ENCODE peak calls at places on chromosomes 5 and 9, in eight cellular contexts. R is GM12891, O is breast epithelium, E is ovary, V is uterus, C is K562, W is A549, X is tibial nerve. J is an unnamed sample.
A peak's percentile ranks its signal among the peaks of the same experiment; 100 is the strongest.

GRCh38 chr5:6377582-6378127 is 692 bp downstream of the MED10 start:
- DNase-seq in R (no peak), O (no peak), E (no peak), V (no peak), C (no peak), W (no peak), X (no peak), J (no peak)

GRCh38 chr5:132830436-132831094 is at the start of gene SHROOM1:
- DNase-seq in R (peak; percentile 73), O (no peak), E (peak; percentile 51), V (peak; percentile 59), C (peak; percentile 90), W (peak; percentile 49), X (no peak), J (peak; percentile 50)

GRCh38 chr5:103587185-103587748 is 24.7 kb upstream of the NUDT12 start:
- DNase-seq in R (no peak), O (no peak), E (no peak), V (no peak), C (no peak), W (no peak), X (no peak), J (no peak)

GRCh38 chr9:10921671-10922070 is 308.9 kb upstream of the PTPRD start:
- DNase-seq in R (no peak), O (no peak), E (no peak), V (no peak), C (no peak), W (no peak), X (no peak), J (no peak)

GRCh38 chr9:17402309-17402708 is 176.6 kb upstream of the SH3GL2 start:
- DNase-seq in R (no peak), O (no peak), E (no peak), V (no peak), C (no peak), W (no peak), X (no peak), J (peak; percentile 69)

GRCh38 chr5:118883396-118883795 is 105.0 kb downstream of the DTWD2 start:
- DNase-seq in R (no peak), O (no peak), E (no peak), V (no peak), C (no peak), W (no peak), X (no peak), J (no peak)

GRCh38 chr9:114382951-114383865 is 4.6 kb downstream of the AKNA start:
- DNase-seq in R (no peak), O (no peak), E (peak; percentile 59), V (peak; percentile 61), C (no peak), W (no peak), X (no peak), J (no peak)

GRCh38 chr9:92481029-92481633 is 1.2 kb downstream of the ASPN start:
- DNase-seq in R (no peak), O (no peak), E (no peak), V (no peak), C (no peak), W (no peak), X (no peak), J (no peak)

GRCh38 chr5:137515238-137515637 is 16.1 kb upstream of the SPOCK1 start:
- DNase-seq in R (no peak), O (no peak), E (no peak), V (no peak), C (no peak), W (no peak), X (no peak), J (no peak)

GRCh38 chr5:28305891-28306290 is 1267.5 kb upstream of the CDH9 start:
- DNase-seq in R (no peak), O (no peak), E (no peak), V (no peak), C (no peak), W (no peak), X (no peak), J (no peak)

GRCh38 chr9:128819716-128820664 is 1.7 kb downstream of the ENDOG start:
- DNase-seq in R (no peak), O (no peak), E (peak; percentile 55), V (peak; percentile 64), C (no peak), W (no peak), X (no peak), J (peak; percentile 57)

GRCh38 chr9:106019017-106019692 is 324.8 kb downstream of the TMEM38B start:
- DNase-seq in R (no peak), O (no peak), E (no peak), V (no peak), C (no peak), W (no peak), X (no peak), J (no peak)

GRCh38 chr5:115558388-115558956 is 13.9 kb upstream of the FEM1C start:
- DNase-seq in R (no peak), O (no peak), E (no peak), V (no peak), C (no peak), W (no peak), X (no peak), J (no peak)

GRCh38 chr5:127229185-127229889 is 61.3 kb upstream of the MEGF10 start:
- DNase-seq in R (peak; percentile 63), O (peak; percentile 40), E (peak; percentile 22), V (peak; percentile 33), C (peak; percentile 17), W (peak; percentile 43), X (peak; percentile 10), J (peak; percentile 77)

GRCh38 chr5:108728566-108729305 is 19.0 kb upstream of the FER start:
- DNase-seq in R (no peak), O (peak; percentile 21), E (peak; percentile 21), V (no peak), C (peak; percentile 32), W (no peak), X (no peak), J (peak; percentile 54)

GRCh38 chr5:73592546-73592945 is 27.0 kb downstream of the UTP15 start:
- DNase-seq in R (no peak), O (no peak), E (no peak), V (no peak), C (no peak), W (no peak), X (no peak), J (no peak)

DNA sequence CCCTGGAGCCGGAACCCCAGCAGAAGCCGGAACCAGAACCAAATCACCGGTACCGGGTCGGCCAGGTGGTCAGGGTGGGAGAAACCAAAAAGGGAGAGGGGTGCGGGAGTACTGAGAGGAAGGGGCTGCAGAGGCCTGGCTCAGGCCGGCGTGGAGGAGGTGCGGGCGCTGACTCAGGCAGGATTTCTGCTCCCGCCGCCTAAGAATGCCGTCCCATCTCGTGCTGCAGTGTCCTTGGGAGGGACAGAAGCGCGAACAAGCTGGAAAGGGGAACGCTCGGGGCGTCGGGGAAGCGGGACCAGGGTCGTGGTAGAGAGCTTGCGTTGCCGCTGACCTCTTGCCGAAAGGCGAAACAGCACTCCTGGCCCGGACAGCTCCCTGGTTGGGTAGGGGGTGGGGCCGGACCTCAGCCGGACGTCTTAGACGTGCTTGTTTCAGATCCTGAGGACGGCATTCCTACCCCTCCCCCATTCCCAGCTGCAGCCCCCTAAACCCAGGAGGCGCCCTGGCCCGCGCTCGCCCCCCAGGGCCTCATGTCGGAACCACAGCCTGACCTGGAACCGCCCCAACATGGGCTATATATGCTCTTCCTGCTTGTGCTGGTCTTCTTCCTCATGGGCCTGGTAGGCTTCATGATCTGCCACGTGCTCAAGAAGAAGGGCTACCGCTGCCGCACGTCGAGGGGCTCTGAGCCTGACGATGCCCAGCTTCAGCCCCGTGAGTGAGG is 1.1 kb downstream of the RELL2 start:
- DNase-seq in R (peak; percentile 59), O (peak; percentile 36), E (peak; percentile 53), V (peak; percentile 50), C (peak; percentile 81), W (no peak), X (peak; percentile 17), J (peak; percentile 73)
- TF ChIP-seq POLR2A in R (no peak), O (no peak), E (no peak), V (no peak), C (no peak), W (no peak), X (no peak), J (no peak)

GRCh38 chr9:96448546-96449170 is 1.3 kb upstream of the HABP4 start:
- DNase-seq in R (no peak), O (no peak), E (no peak), V (no peak), C (no peak), W (no peak), X (no peak), J (no peak)

GRCh38 chr9:96450613-96451544 is 910 bp downstream of the HABP4 start:
- DNase-seq in R (peak; percentile 14), O (peak; percentile 32), E (peak; percentile 49), V (no peak), C (no peak), W (peak; percentile 26), X (peak; percentile 34), J (no peak)

GRCh38 chr9:96449522-96449843 is 486 bp upstream of the HABP4 start:
- DNase-seq in R (no peak), O (no peak), E (no peak), V (no peak), C (no peak), W (no peak), X (no peak), J (no peak)

GRCh38 chr9:96447406-96447805 is 2.6 kb upstream of the HABP4 start:
- DNase-seq in R (no peak), O (no peak), E (no peak), V (no peak), C (no peak), W (no peak), X (no peak), J (no peak)

GRCh38 chr9:96449844-96450612 is at the start of gene HABP4:
- DNase-seq in R (peak; percentile 93), O (peak; percentile 96), E (peak; percentile 97), V (peak; percentile 95), C (peak; percentile 99), W (peak; percentile 92), X (peak; percentile 96), J (peak; percentile 94)
- TF ChIP-seq POLR2A in R (no peak), O (no peak), E (peak; percentile 86), V (peak; percentile 96), C (no peak), W (peak; percentile 82), X (peak; percentile 93), J (peak; percentile 52)

GRCh38 chr5:9892696-9893095 is 262.5 kb upstream of the TAS2R1 start:
- DNase-seq in R (no peak), O (no peak), E (no peak), V (no peak), C (no peak), W (no peak), X (no peak), J (no peak)
- TF ChIP-seq POLR2A in R (no peak), O (no peak), E (no peak), V (no peak), C (no peak), W (no peak), X (no peak), J (no peak)

DNA sequence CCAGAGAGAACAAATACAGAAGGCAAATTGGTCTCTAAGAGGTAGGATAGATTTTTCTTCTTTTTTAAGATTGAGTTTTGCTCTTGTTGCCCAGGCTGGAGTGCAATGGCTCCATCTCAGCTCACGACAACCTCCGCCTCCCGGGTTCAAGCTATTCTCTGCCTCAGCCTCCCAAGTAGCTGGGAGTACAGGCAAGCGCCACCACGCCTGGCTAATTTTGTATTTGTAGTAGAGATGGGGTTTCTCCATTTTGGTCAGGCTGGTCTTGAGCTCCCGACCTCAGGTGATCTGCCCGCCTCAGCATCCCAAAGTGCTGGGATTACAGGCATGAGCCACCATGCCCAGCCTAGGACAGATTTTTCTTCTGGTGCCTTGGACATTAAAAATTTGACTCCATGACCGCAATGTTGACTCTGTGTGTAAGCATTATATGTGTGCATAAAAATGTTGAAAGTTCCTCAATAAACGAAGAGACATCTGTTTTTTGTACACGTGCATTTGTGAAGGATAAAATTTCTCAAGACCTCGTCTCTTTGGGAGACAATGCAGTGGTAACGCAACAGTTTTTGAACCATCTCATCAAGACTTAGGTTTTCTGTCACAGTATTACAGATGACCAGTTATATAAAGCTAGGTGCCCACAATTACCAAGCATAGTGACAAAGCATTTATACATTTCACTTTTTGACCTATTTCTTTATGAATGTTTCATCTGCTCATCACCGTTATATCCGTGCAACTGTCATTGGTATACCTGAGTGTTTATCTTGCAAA is 17.4 kb downstream of the VCP start:
- DNase-seq in R (no peak), O (no peak), E (no peak), V (no peak), C (no peak), W (no peak), X (no peak), J (no peak)
- TF ChIP-seq POLR2A in R (no peak), O (no peak), E (no peak), V (no peak), C (peak; percentile 59), W (no peak), X (no peak), J (no peak)